ENCODE peak calls at places on chromosomes 11 and 22, in seven cellular contexts. Q, P, T, E, K, S and L are unnamed samples.

GRCh38 chr22:47035443-47035881 is 273.0 kb downstream of the TBC1D22A start:
- DNase-seq in K (no peak), E (no peak), S (no peak), P (no peak), Q (no peak), T (no peak), L (no peak)

GRCh38 chr11:33936745-33937612 is 45.1 kb upstream of the LMO2 start:
- DNase-seq in K (no peak), E (no peak), P (no peak), T (peak; percentile 30), S (no peak), Q (no peak), L (no peak)

GRCh38 chr22:38941488-38941987 is 15.9 kb upstream of the APOBEC3A start:
- DNase-seq in E (no peak), Q (no peak), K (no peak), T (no peak), P (no peak), S (no peak), L (no peak)

GRCh38 chr22:44659140-44659539 is 42.9 kb upstream of the PRR5 start:
- DNase-seq in Q (no peak), S (peak; percentile 43), K (no peak), T (no peak), P (no peak), E (no peak), L (no peak)

GRCh38 chr11:86580535-86580934 is 91.9 kb downstream of the ME3 start:
- DNase-seq in T (no peak), E (no peak), K (no peak), Q (no peak), P (no peak), S (no peak), L (no peak)

GRCh38 chr11:29634248-29634647 is 382.6 kb downstream of the KCNA4 start:
- DNase-seq in T (no peak), S (no peak), K (no peak), P (no peak), Q (no peak), E (no peak), L (no peak)

GRCh38 chr11:102974552-102975280 is 19.2 kb upstream of the MMP13 start:
- DNase-seq in T (no peak), Q (peak; percentile 60), S (no peak), K (no peak), E (no peak), P (no peak), L (no peak)

GRCh38 chr22:43164636-43165035 is 13.3 kb downstream of the TSPO start:
- DNase-seq in E (no peak), Q (no peak), T (no peak), K (no peak), P (no peak), S (no peak), L (no peak)

GRCh38 chr11:63493127-63493526 is 2.2 kb upstream of the PLAAT5 start:
- DNase-seq in T (no peak), E (no peak), P (no peak), K (no peak), S (no peak), Q (no peak), L (no peak)

GRCh38 chr11:63518548-63518947 is 12.7 kb downstream of the LGALS12 start:
- DNase-seq in T (no peak), P (no peak), S (no peak), K (no peak), E (no peak), Q (no peak), L (no peak)

GRCh38 chr11:16613401-16614381 is 124.8 kb upstream of the C11orf58 start:
- DNase-seq in T (peak; percentile 83), Q (peak; percentile 73), S (peak; percentile 97), P (peak; percentile 64), K (peak; percentile 35), E (peak; percentile 49), L (no peak)

GRCh38 chr22:49544286-49544685 is 283.4 kb downstream of the BRD1 start:
- DNase-seq in K (no peak), E (no peak), P (no peak), S (peak; percentile 22), T (no peak), Q (no peak), L (no peak)

GRCh38 chr11:32420937-32421532 is 14.3 kb downstream of the WT1 start:
- DNase-seq in K (no peak), S (peak; percentile 42), T (no peak), P (peak; percentile 4), Q (no peak), E (peak; percentile 94), L (peak; percentile 11)

GRCh38 chr11:6452219-6452618 is 11.4 kb upstream of the HPX start:
- DNase-seq in T (no peak), Q (no peak), E (no peak), P (no peak), S (no peak), K (no peak), L (no peak)

GRCh38 chr11:12289667-12290476 is 87.5 kb upstream of the PARVA start:
- DNase-seq in S (no peak), T (no peak), Q (no peak), K (no peak), P (no peak), E (peak; percentile 46), L (no peak)

GRCh38 chr11:100681064-100681502 is 6.0 kb upstream of the ARHGAP42 start:
- DNase-seq in T (peak; percentile 84), Q (peak; percentile 36), E (peak; percentile 84), K (no peak), S (peak; percentile 68), P (peak; percentile 56), L (no peak)

GRCh38 chr22:22520667-22521602 is 865 bp upstream of the ZNF280A start:
- DNase-seq in E (peak; percentile 13), S (no peak), K (no peak), T (no peak), P (peak; percentile 12), Q (no peak), L (no peak)

GRCh38 chr11:112961751-112962747 is 829 bp downstream of the NCAM1 start:
- DNase-seq in P (no peak), Q (no peak), K (no peak), T (peak; percentile 26), E (no peak), S (peak; percentile 66), L (no peak)

GRCh38 chr11:32418836-32419235 is 16.5 kb downstream of the WT1 start:
- DNase-seq in K (no peak), T (no peak), S (no peak), P (no peak), Q (no peak), E (no peak), L (no peak)

GRCh38 chr11:113138731-113139130 is 175.7 kb upstream of the TTC12 start:
- DNase-seq in Q (no peak), S (no peak), E (no peak), P (no peak), T (no peak), K (no peak), L (no peak)

GRCh38 chr22:48097723-48098122 is 1335.3 kb downstream of the TBC1D22A start:
- DNase-seq in Q (no peak), E (peak; percentile 75), P (peak; percentile 77), S (no peak), T (no peak), K (no peak), L (no peak)

DNA sequence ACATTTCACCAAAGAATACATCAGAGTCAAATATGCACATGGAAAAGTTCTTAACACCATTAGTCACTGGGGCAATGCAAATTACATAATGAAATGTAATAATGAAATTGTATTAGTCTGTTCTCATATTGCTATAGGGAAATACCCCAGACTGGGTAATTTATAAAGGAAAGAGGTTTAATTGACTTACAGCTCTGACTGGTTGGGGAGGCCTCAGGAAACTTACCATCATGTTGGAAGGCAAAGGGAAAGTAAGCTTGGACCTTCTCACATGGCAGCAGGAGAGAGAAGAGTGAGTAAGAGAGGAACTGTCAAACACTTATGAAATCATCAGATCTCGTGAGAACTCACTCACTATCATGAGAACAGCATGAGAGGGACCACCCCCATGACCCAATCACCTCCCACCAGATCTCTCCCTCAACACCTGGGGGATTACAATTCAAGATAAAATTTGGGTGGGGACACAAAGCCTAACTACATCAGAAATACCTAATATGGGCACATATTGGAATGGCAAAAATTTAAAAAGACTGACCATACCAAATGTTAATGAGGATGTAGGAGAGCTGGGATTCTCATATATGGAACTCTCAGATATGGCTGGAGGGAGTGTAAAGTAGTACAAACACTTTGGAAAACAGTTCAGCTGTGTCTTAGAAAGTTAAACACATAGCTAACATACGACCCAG is 65.1 kb upstream of the CD44 start:
- DNase-seq in Q (no peak), S (no peak), T (no peak), P (no peak), K (no peak), E (no peak), L (no peak)
- H3K27ac ChIP-seq in Q (no peak overlapping the region), S (no peak overlapping the region), T (no peak overlapping the region), P (no peak overlapping the region), K (no peak overlapping the region), E (no peak overlapping the region), L (no peak overlapping the region)

DNA sequence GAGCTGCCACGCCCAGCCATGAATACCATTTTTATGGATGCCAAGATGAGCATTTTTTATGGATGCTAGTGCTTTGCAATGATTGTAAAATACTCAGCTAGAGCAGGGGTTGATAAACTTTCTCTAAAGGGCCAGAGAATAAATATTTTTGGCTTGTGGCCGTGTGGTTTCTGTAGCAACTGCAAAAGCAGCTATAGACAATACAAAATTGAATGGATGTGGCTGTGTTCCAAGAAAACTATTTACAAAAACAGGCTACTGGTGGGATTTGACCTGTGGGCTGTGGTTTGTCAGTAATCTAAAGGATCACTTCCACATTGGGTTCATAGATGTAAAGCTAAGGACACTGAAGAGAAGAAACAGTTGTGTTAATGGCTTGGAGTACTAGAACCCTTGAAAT is 56.0 kb downstream of the COMMD9 start:
- DNase-seq in E (no peak), T (no peak), K (no peak), S (no peak), Q (no peak), P (no peak), L (no peak)
- TF ChIP-seq CTCF in E (no peak), T (no peak), K (no peak), S (no peak), Q (no peak), P (no peak), L (no peak)

GRCh38 chr11:126113963-126114362 is 51.3 kb upstream of the CDON start:
- DNase-seq in S (no peak), T (no peak), Q (no peak), P (no peak), E (no peak), K (no peak), L (no peak)

GRCh38 chr11:126115820-126116319 is 53.2 kb upstream of the CDON start:
- DNase-seq in K (no peak), S (peak; percentile 68), E (no peak), Q (no peak), T (peak; percentile 72), P (no peak), L (no peak)

GRCh38 chr11:126114486-126115252 is 52.0 kb upstream of the CDON start:
- DNase-seq in E (no peak), S (peak; percentile 41), K (no peak), P (no peak), Q (no peak), T (no peak), L (no peak)

GRCh38 chr11:126113515-126113957 is 50.9 kb upstream of the CDON start:
- DNase-seq in S (peak; percentile 73), K (no peak), T (peak; percentile 89), Q (peak; percentile 72), P (no peak), E (no peak), L (no peak)

GRCh38 chr11:126115253-126115540 is 52.5 kb upstream of the CDON start:
- DNase-seq in K (no peak), E (peak; percentile 31), Q (no peak), P (no peak), S (no peak), T (peak; percentile 47), L (no peak)
- H3K27ac ChIP-seq in K (no peak overlapping the region), E (no peak overlapping the region), Q (peak overlapping the region; percentile 89), P (no peak overlapping the region), S (no peak overlapping the region), T (peak overlapping the region; percentile 12), L (no peak overlapping the region)

GRCh38 chr11:8234425-8234821 is 29.3 kb downstream of the LMO1 start:
- DNase-seq in K (no peak), P (no peak), S (peak; percentile 70), Q (no peak), E (no peak), T (no peak), L (no peak)
- TF ChIP-seq CTCF in K (no peak), P (no peak), S (peak; percentile 52), Q (no peak), E (no peak), T (no peak), L (no peak)